ENCODE peak calls at places on chromosomes 6 and 20, in six cellular contexts. One of them, this sample, is unnamed.

GRCh38 chr6:112881828-112882227 is 534.7 kb downstream of the RFPL4B start:
- DNase-seq in heart left ventricle: no peak
- DNase-seq in HFFc6: peak; percentile 23
- DNase-seq in CD8-positive, alpha-beta T cell: no peak
- DNase-seq in upper lobe of left lung: no peak
- DNase-seq in AG10803: peak; percentile 66
- DNase-seq in this sample: no peak

GRCh38 chr6:106748547-106749207 is 119.3 kb downstream of the QRSL1 start:
- DNase-seq in heart left ventricle: no peak
- DNase-seq in HFFc6: no peak
- DNase-seq in CD8-positive, alpha-beta T cell: no peak
- DNase-seq in upper lobe of left lung: no peak
- DNase-seq in AG10803: no peak
- DNase-seq in this sample: no peak

GRCh38 chr20:22385602-22386299 is 198.6 kb downstream of the FOXA2 start:
- DNase-seq in heart left ventricle: no peak
- DNase-seq in HFFc6: no peak
- DNase-seq in CD8-positive, alpha-beta T cell: no peak
- DNase-seq in upper lobe of left lung: no peak
- DNase-seq in AG10803: no peak
- DNase-seq in this sample: no peak

GRCh38 chr6:24931752-24932691 is 3.7 kb downstream of the RIPOR2 start:
- DNase-seq in heart left ventricle: no peak
- DNase-seq in HFFc6: peak; percentile 28
- DNase-seq in CD8-positive, alpha-beta T cell: no peak
- DNase-seq in upper lobe of left lung: no peak
- DNase-seq in AG10803: no peak
- DNase-seq in this sample: no peak

GRCh38 chr6:168342626-168343025 is 23.0 kb upstream of the DACT2 start:
- DNase-seq in heart left ventricle: no peak
- DNase-seq in HFFc6: no peak
- DNase-seq in CD8-positive, alpha-beta T cell: no peak
- DNase-seq in upper lobe of left lung: no peak
- DNase-seq in AG10803: no peak
- DNase-seq in this sample: no peak

GRCh38 chr6:112443118-112443641 is 96.0 kb downstream of the RFPL4B start:
- DNase-seq in heart left ventricle: no peak
- DNase-seq in HFFc6: no peak
- DNase-seq in CD8-positive, alpha-beta T cell: no peak
- DNase-seq in upper lobe of left lung: no peak
- DNase-seq in AG10803: peak; percentile 61
- DNase-seq in this sample: no peak

GRCh38 chr20:35991142-35991771 is 22.9 kb downstream of the CNBD2 start:
- DNase-seq in heart left ventricle: no peak
- DNase-seq in HFFc6: peak; percentile 35
- DNase-seq in CD8-positive, alpha-beta T cell: peak; percentile 7
- DNase-seq in upper lobe of left lung: no peak
- DNase-seq in AG10803: peak; percentile 21
- DNase-seq in this sample: no peak

GRCh38 chr6:33761922-33762629 is 15.4 kb upstream of the IP6K3 start:
- DNase-seq in heart left ventricle: peak; percentile 94
- DNase-seq in HFFc6: peak; percentile 26
- DNase-seq in CD8-positive, alpha-beta T cell: peak; percentile 35
- DNase-seq in upper lobe of left lung: peak; percentile 51
- DNase-seq in AG10803: peak; percentile 53
- DNase-seq in this sample: peak; percentile 62

GRCh38 chr6:113607821-113608545 is 249.2 kb upstream of the MARCKS start:
- DNase-seq in heart left ventricle: no peak
- DNase-seq in HFFc6: no peak
- DNase-seq in CD8-positive, alpha-beta T cell: no peak
- DNase-seq in upper lobe of left lung: no peak
- DNase-seq in AG10803: no peak
- DNase-seq in this sample: no peak

GRCh38 chr6:168301648-168302398 is 17.8 kb downstream of the DACT2 start:
- DNase-seq in heart left ventricle: no peak
- DNase-seq in HFFc6: no peak
- DNase-seq in CD8-positive, alpha-beta T cell: no peak
- DNase-seq in upper lobe of left lung: no peak
- DNase-seq in AG10803: no peak
- DNase-seq in this sample: no peak

GRCh38 chr6:22049002-22049401 is 247.8 kb downstream of the PRL start:
- DNase-seq in heart left ventricle: no peak
- DNase-seq in HFFc6: peak; percentile 5
- DNase-seq in CD8-positive, alpha-beta T cell: no peak
- DNase-seq in upper lobe of left lung: no peak
- DNase-seq in AG10803: no peak
- DNase-seq in this sample: no peak

GRCh38 chr6:16540804-16541752 is 220.2 kb downstream of the ATXN1 start:
- DNase-seq in heart left ventricle: peak; percentile 62
- DNase-seq in HFFc6: no peak
- DNase-seq in CD8-positive, alpha-beta T cell: no peak
- DNase-seq in upper lobe of left lung: no peak
- DNase-seq in AG10803: peak; percentile 45
- DNase-seq in this sample: no peak

GRCh38 chr20:51380401-51381385 is 161.8 kb downstream of the NFATC2 start:
- DNase-seq in heart left ventricle: no peak
- DNase-seq in HFFc6: no peak
- DNase-seq in CD8-positive, alpha-beta T cell: no peak
- DNase-seq in upper lobe of left lung: no peak
- DNase-seq in AG10803: no peak
- DNase-seq in this sample: no peak

GRCh38 chr20:32296874-32297420 is 19.5 kb downstream of the KIF3B start:
- DNase-seq in heart left ventricle: no peak
- DNase-seq in HFFc6: no peak
- DNase-seq in CD8-positive, alpha-beta T cell: no peak
- DNase-seq in upper lobe of left lung: no peak
- DNase-seq in AG10803: no peak
- DNase-seq in this sample: no peak

GRCh38 chr6:57261896-57262295 is 39.8 kb upstream of the RAB23 start:
- DNase-seq in heart left ventricle: no peak
- DNase-seq in HFFc6: no peak
- DNase-seq in CD8-positive, alpha-beta T cell: no peak
- DNase-seq in upper lobe of left lung: no peak
- DNase-seq in AG10803: peak; percentile 42
- DNase-seq in this sample: no peak

GRCh38 chr6:170405311-170405975 is 98.9 kb downstream of the FAM120B start:
- DNase-seq in heart left ventricle: no peak
- DNase-seq in HFFc6: peak; percentile 97
- DNase-seq in CD8-positive, alpha-beta T cell: no peak
- DNase-seq in upper lobe of left lung: no peak
- DNase-seq in AG10803: peak; percentile 95
- DNase-seq in this sample: no peak

GRCh38 chr20:30811896-30812671 is 445.4 kb upstream of the DEFB115 start:
- DNase-seq in heart left ventricle: peak; percentile 47
- DNase-seq in HFFc6: peak; percentile 44
- DNase-seq in CD8-positive, alpha-beta T cell: no peak
- DNase-seq in upper lobe of left lung: peak; percentile 62
- DNase-seq in AG10803: peak; percentile 62
- DNase-seq in this sample: no peak

GRCh38 chr6:8080338-8081151 is 16.4 kb upstream of the BLOC1S5 start:
- DNase-seq in heart left ventricle: no peak
- DNase-seq in HFFc6: peak; percentile 25
- DNase-seq in CD8-positive, alpha-beta T cell: no peak
- DNase-seq in upper lobe of left lung: no peak
- DNase-seq in AG10803: peak; percentile 74
- DNase-seq in this sample: no peak

GRCh38 chr6:27138837-27139752 is 108.4 kb upstream of the PRSS16 start:
- DNase-seq in heart left ventricle: peak; percentile 54
- DNase-seq in HFFc6: peak; percentile 21
- DNase-seq in CD8-positive, alpha-beta T cell: peak; percentile 61
- DNase-seq in upper lobe of left lung: peak; percentile 51
- DNase-seq in AG10803: no peak
- DNase-seq in this sample: no peak

GRCh38 chr6:169719117-169719516 is 5.2 kb downstream of the PHF10 start:
- DNase-seq in heart left ventricle: no peak
- DNase-seq in HFFc6: peak; percentile 9
- DNase-seq in CD8-positive, alpha-beta T cell: no peak
- DNase-seq in upper lobe of left lung: no peak
- DNase-seq in AG10803: no peak
- DNase-seq in this sample: no peak

GRCh38 chr20:63706852-63707557 is 771 bp downstream of the ARFRP1 start:
- DNase-seq in heart left ventricle: peak; percentile 56
- DNase-seq in HFFc6: peak; percentile 22
- DNase-seq in CD8-positive, alpha-beta T cell: peak; percentile 68
- DNase-seq in upper lobe of left lung: peak; percentile 58
- DNase-seq in AG10803: peak; percentile 20
- DNase-seq in this sample: no peak

GRCh38 chr6:167090171-167090570 is 32.7 kb upstream of the CCR6 start:
- DNase-seq in heart left ventricle: no peak
- DNase-seq in HFFc6: no peak
- DNase-seq in CD8-positive, alpha-beta T cell: no peak
- DNase-seq in upper lobe of left lung: no peak
- DNase-seq in AG10803: no peak
- DNase-seq in this sample: no peak

GRCh38 chr20:35303735-35304431 is 11.7 kb upstream of the FAM83C start:
- DNase-seq in heart left ventricle: peak; percentile 74
- DNase-seq in HFFc6: peak; percentile 74
- DNase-seq in CD8-positive, alpha-beta T cell: peak; percentile 85
- DNase-seq in upper lobe of left lung: peak; percentile 85
- DNase-seq in AG10803: peak; percentile 87
- DNase-seq in this sample: peak; percentile 79

GRCh38 chr6:46062312-46062711 is 46.7 kb upstream of the CLIC5 start:
- DNase-seq in heart left ventricle: no peak
- DNase-seq in HFFc6: no peak
- DNase-seq in CD8-positive, alpha-beta T cell: no peak
- DNase-seq in upper lobe of left lung: peak; percentile 36
- DNase-seq in AG10803: no peak
- DNase-seq in this sample: no peak

GRCh38 chr20:35698298-35699126 is 640 bp downstream of the NFS1 start:
- DNase-seq in heart left ventricle: peak; percentile 38
- DNase-seq in HFFc6: no peak
- DNase-seq in CD8-positive, alpha-beta T cell: no peak
- DNase-seq in upper lobe of left lung: peak; percentile 26
- DNase-seq in AG10803: no peak
- DNase-seq in this sample: no peak

GRCh38 chr6:89145461-89145961 is 344 bp upstream of the PM20D2 start:
- DNase-seq in heart left ventricle: no peak
- DNase-seq in HFFc6: no peak
- DNase-seq in CD8-positive, alpha-beta T cell: peak; percentile 23
- DNase-seq in upper lobe of left lung: no peak
- DNase-seq in AG10803: no peak
- DNase-seq in this sample: no peak

GRCh38 chr6:28488916-28489365 is 26.7 kb downstream of the GPX6 start:
- DNase-seq in heart left ventricle: no peak
- DNase-seq in HFFc6: peak; percentile 81
- DNase-seq in CD8-positive, alpha-beta T cell: peak; percentile 15
- DNase-seq in upper lobe of left lung: no peak
- DNase-seq in AG10803: peak; percentile 73
- DNase-seq in this sample: no peak

GRCh38 chr20:63503524-63503923 is 4.6 kb upstream of the EEF1A2 start:
- DNase-seq in heart left ventricle: no peak
- DNase-seq in HFFc6: no peak
- DNase-seq in CD8-positive, alpha-beta T cell: no peak
- DNase-seq in upper lobe of left lung: no peak
- DNase-seq in AG10803: no peak
- DNase-seq in this sample: no peak

GRCh38 chr6:156262014-156262413 is 515.2 kb upstream of the ARID1B start:
- DNase-seq in heart left ventricle: no peak
- DNase-seq in HFFc6: no peak
- DNase-seq in CD8-positive, alpha-beta T cell: no peak
- DNase-seq in upper lobe of left lung: no peak
- DNase-seq in AG10803: no peak
- DNase-seq in this sample: no peak

GRCh38 chr6:16950311-16950710 is 151.5 kb upstream of the STMND1 start:
- DNase-seq in heart left ventricle: no peak
- DNase-seq in HFFc6: no peak
- DNase-seq in CD8-positive, alpha-beta T cell: no peak
- DNase-seq in upper lobe of left lung: no peak
- DNase-seq in AG10803: no peak
- DNase-seq in this sample: no peak

GRCh38 chr6:13800615-13801014 is 13.7 kb downstream of the MCUR1 start:
- DNase-seq in heart left ventricle: no peak
- DNase-seq in HFFc6: no peak
- DNase-seq in CD8-positive, alpha-beta T cell: no peak
- DNase-seq in upper lobe of left lung: no peak
- DNase-seq in AG10803: no peak
- DNase-seq in this sample: no peak

GRCh38 chr6:78770766-78771165 is 96.6 kb upstream of the IRAK1BP1 start:
- DNase-seq in heart left ventricle: no peak
- DNase-seq in HFFc6: no peak
- DNase-seq in CD8-positive, alpha-beta T cell: no peak
- DNase-seq in upper lobe of left lung: no peak
- DNase-seq in AG10803: no peak
- DNase-seq in this sample: no peak

GRCh38 chr6:43945778-43946100 is 175.7 kb downstream of the VEGFA start:
- DNase-seq in heart left ventricle: no peak
- DNase-seq in HFFc6: no peak
- DNase-seq in CD8-positive, alpha-beta T cell: no peak
- DNase-seq in upper lobe of left lung: no peak
- DNase-seq in AG10803: no peak
- DNase-seq in this sample: no peak

GRCh38 chr20:45118028-45118427 is 3.1 kb upstream of the WFDC5 start:
- DNase-seq in heart left ventricle: no peak
- DNase-seq in HFFc6: no peak
- DNase-seq in CD8-positive, alpha-beta T cell: no peak
- DNase-seq in upper lobe of left lung: no peak
- DNase-seq in AG10803: no peak
- DNase-seq in this sample: no peak
- TF ChIP-seq CTCF in heart left ventricle: no peak
- TF ChIP-seq CTCF in HFFc6: peak; percentile 42
- TF ChIP-seq CTCF in CD8-positive, alpha-beta T cell: no peak
- TF ChIP-seq CTCF in upper lobe of left lung: no peak
- TF ChIP-seq CTCF in AG10803: peak; percentile 7
- TF ChIP-seq CTCF in this sample: no peak

GRCh38 chr6:128487055-128487454 is 33.3 kb downstream of the PTPRK start:
- DNase-seq in heart left ventricle: no peak
- DNase-seq in HFFc6: peak; percentile 7
- DNase-seq in CD8-positive, alpha-beta T cell: no peak
- DNase-seq in upper lobe of left lung: no peak
- DNase-seq in AG10803: no peak
- DNase-seq in this sample: no peak
- TF ChIP-seq CTCF in heart left ventricle: no peak
- TF ChIP-seq CTCF in HFFc6: peak; percentile 60
- TF ChIP-seq CTCF in CD8-positive, alpha-beta T cell: no peak
- TF ChIP-seq CTCF in upper lobe of left lung: no peak
- TF ChIP-seq CTCF in AG10803: peak; percentile 18
- TF ChIP-seq CTCF in this sample: no peak

GRCh38 chr6:119728220-119728750 is 378.7 kb upstream of the MAN1A1 start:
- DNase-seq in heart left ventricle: no peak
- DNase-seq in HFFc6: no peak
- DNase-seq in CD8-positive, alpha-beta T cell: no peak
- DNase-seq in upper lobe of left lung: no peak
- DNase-seq in AG10803: no peak
- DNase-seq in this sample: no peak
- TF ChIP-seq CTCF in heart left ventricle: no peak
- TF ChIP-seq CTCF in HFFc6: no peak
- TF ChIP-seq CTCF in CD8-positive, alpha-beta T cell: no peak
- TF ChIP-seq CTCF in upper lobe of left lung: no peak
- TF ChIP-seq CTCF in AG10803: no peak
- TF ChIP-seq CTCF in this sample: no peak

DNA sequence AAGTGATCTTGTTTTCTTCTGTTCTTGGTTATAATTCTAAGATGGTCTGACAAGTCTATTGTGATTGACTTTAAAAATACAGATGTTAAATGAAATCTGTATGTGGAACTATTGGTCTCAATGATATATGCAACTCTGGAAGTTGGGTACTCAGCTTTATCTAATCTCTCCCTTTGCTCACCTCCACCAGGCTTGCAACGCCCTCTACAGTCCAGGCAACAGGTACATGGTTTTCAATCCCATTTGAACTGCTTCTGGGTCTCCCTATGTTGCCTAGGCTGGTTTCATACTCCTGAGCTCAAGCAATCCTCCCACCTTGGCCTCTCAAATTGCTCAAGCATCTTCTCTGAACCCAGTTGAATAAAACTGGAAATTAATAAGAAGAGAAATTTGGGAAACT is 25.6 kb upstream of the HLA-DQB1 start:
- DNase-seq in heart left ventricle: peak; percentile 32
- DNase-seq in HFFc6: no peak
- DNase-seq in CD8-positive, alpha-beta T cell: peak; percentile 52
- DNase-seq in upper lobe of left lung: peak; percentile 36
- DNase-seq in AG10803: no peak
- DNase-seq in this sample: no peak
- TF ChIP-seq CTCF in heart left ventricle: no peak
- TF ChIP-seq CTCF in HFFc6: peak; percentile 28
- TF ChIP-seq CTCF in CD8-positive, alpha-beta T cell: peak; percentile 51
- TF ChIP-seq CTCF in upper lobe of left lung: peak; percentile 31
- TF ChIP-seq CTCF in AG10803: no peak
- TF ChIP-seq CTCF in this sample: no peak